ENCODE peak calls at places on chromosomes 3 and 15, in seven cellular contexts. One of them, this sample, is unnamed. For H3K4me1, the result is how much of the 10 kb centered on the place peaks cover.

GRCh38 chr3:183502782-183503181 is 52.7 kb downstream of the KLHL6 start:
- DNase-seq in ovary: no peak
- DNase-seq in body of pancreas: no peak
- DNase-seq in testis: peak
- DNase-seq in lower lobe of right lung: no peak
- DNase-seq in upper lobe of right lung: no peak
- DNase-seq in breast epithelium: no peak
- DNase-seq in this sample: peak

GRCh38 chr15:77507151-77507847 is 86.6 kb downstream of the HMG20A start:
- DNase-seq in testis: peak
- DNase-seq in breast epithelium: peak
- DNase-seq in lower lobe of right lung: peak
- DNase-seq in body of pancreas: peak
- DNase-seq in ovary: peak
- DNase-seq in upper lobe of right lung: peak
- DNase-seq in this sample: peak

GRCh38 chr3:24709921-24710320 is 215.3 kb upstream of the THRB start:
- DNase-seq in upper lobe of right lung: no peak
- DNase-seq in breast epithelium: no peak
- DNase-seq in body of pancreas: no peak
- DNase-seq in ovary: no peak
- DNase-seq in testis: no peak
- DNase-seq in lower lobe of right lung: no peak
- DNase-seq in this sample: no peak

GRCh38 chr3:111928613-111929012 is 50.2 kb upstream of the ABHD10 start:
- DNase-seq in ovary: no peak
- DNase-seq in body of pancreas: no peak
- DNase-seq in breast epithelium: no peak
- DNase-seq in testis: no peak
- DNase-seq in upper lobe of right lung: no peak
- DNase-seq in lower lobe of right lung: no peak
- DNase-seq in this sample: no peak

GRCh38 chr15:31508656-31509055 is 182.0 kb downstream of the KLF13 start:
- DNase-seq in breast epithelium: no peak
- DNase-seq in testis: peak
- DNase-seq in lower lobe of right lung: no peak
- DNase-seq in ovary: no peak
- DNase-seq in body of pancreas: no peak
- DNase-seq in upper lobe of right lung: no peak
- DNase-seq in this sample: no peak

GRCh38 chr15:69758810-69759410 is 306.3 kb downstream of the RPLP1 start:
- DNase-seq in breast epithelium: no peak
- DNase-seq in testis: peak
- DNase-seq in ovary: no peak
- DNase-seq in lower lobe of right lung: peak
- DNase-seq in body of pancreas: no peak
- DNase-seq in upper lobe of right lung: no peak
- DNase-seq in this sample: peak

GRCh38 chr15:45088801-45089711 is 24.9 kb downstream of the DUOX2 start:
- DNase-seq in testis: no peak
- DNase-seq in breast epithelium: no peak
- DNase-seq in lower lobe of right lung: no peak
- DNase-seq in ovary: no peak
- DNase-seq in upper lobe of right lung: no peak
- DNase-seq in body of pancreas: no peak
- DNase-seq in this sample: no peak

GRCh38 chr3:162142511-162142910 is 645.9 kb downstream of the OTOL1 start:
- DNase-seq in ovary: no peak
- DNase-seq in body of pancreas: no peak
- DNase-seq in breast epithelium: no peak
- DNase-seq in upper lobe of right lung: no peak
- DNase-seq in lower lobe of right lung: no peak
- DNase-seq in testis: no peak
- DNase-seq in this sample: no peak

GRCh38 chr3:101976473-101976872 is 127.2 kb downstream of the NFKBIZ start:
- DNase-seq in upper lobe of right lung: no peak
- DNase-seq in lower lobe of right lung: no peak
- DNase-seq in ovary: no peak
- DNase-seq in testis: no peak
- DNase-seq in body of pancreas: no peak
- DNase-seq in breast epithelium: no peak
- DNase-seq in this sample: no peak

GRCh38 chr3:108008931-108009635 is 81.7 kb downstream of the CD47 start:
- DNase-seq in body of pancreas: no peak
- DNase-seq in lower lobe of right lung: no peak
- DNase-seq in testis: no peak
- DNase-seq in ovary: no peak
- DNase-seq in upper lobe of right lung: no peak
- DNase-seq in breast epithelium: no peak
- DNase-seq in this sample: no peak

GRCh38 chr3:137770821-137771399 is 6.8 kb downstream of the SOX14 start:
- DNase-seq in testis: no peak
- DNase-seq in lower lobe of right lung: no peak
- DNase-seq in breast epithelium: no peak
- DNase-seq in ovary: no peak
- DNase-seq in upper lobe of right lung: no peak
- DNase-seq in body of pancreas: no peak
- DNase-seq in this sample: no peak

GRCh38 chr3:184604039-184604955 is 42.7 kb downstream of the EPHB3 start:
- DNase-seq in testis: peak
- DNase-seq in ovary: peak
- DNase-seq in body of pancreas: peak
- DNase-seq in upper lobe of right lung: no peak
- DNase-seq in breast epithelium: no peak
- DNase-seq in lower lobe of right lung: no peak
- DNase-seq in this sample: peak
- H3K4me3 ChIP-seq in testis: peak
- H3K4me3 ChIP-seq in ovary: peak
- H3K4me3 ChIP-seq in body of pancreas: no peak
- H3K4me3 ChIP-seq in upper lobe of right lung: peak
- H3K4me3 ChIP-seq in breast epithelium: peak
- H3K4me3 ChIP-seq in lower lobe of right lung: peak
- H3K4me3 ChIP-seq in this sample: peak

GRCh38 chr3:135040321-135041110 is 245.5 kb downstream of the EPHB1 start:
- DNase-seq in upper lobe of right lung: no peak
- DNase-seq in body of pancreas: no peak
- DNase-seq in ovary: no peak
- DNase-seq in lower lobe of right lung: no peak
- DNase-seq in testis: no peak
- DNase-seq in breast epithelium: no peak
- DNase-seq in this sample: no peak
- H3K4me1 ChIP-seq in upper lobe of right lung: under half
- H3K4me1 ChIP-seq in body of pancreas: under half
- H3K4me1 ChIP-seq in ovary: under half
- H3K4me1 ChIP-seq in lower lobe of right lung: under half
- H3K4me1 ChIP-seq in testis: under half
- H3K4me1 ChIP-seq in breast epithelium: under half
- H3K4me1 ChIP-seq in this sample: under half

GRCh38 chr3:9347086-9347485 is 15.8 kb upstream of the THUMPD3 start:
- DNase-seq in ovary: no peak
- DNase-seq in upper lobe of right lung: no peak
- DNase-seq in lower lobe of right lung: no peak
- DNase-seq in breast epithelium: no peak
- DNase-seq in testis: no peak
- DNase-seq in body of pancreas: no peak
- DNase-seq in this sample: no peak
- H3K27ac ChIP-seq in ovary: no peak
- H3K27ac ChIP-seq in upper lobe of right lung: no peak
- H3K27ac ChIP-seq in lower lobe of right lung: no peak
- H3K27ac ChIP-seq in breast epithelium: no peak
- H3K27ac ChIP-seq in testis: no peak
- H3K27ac ChIP-seq in body of pancreas: no peak
- H3K27ac ChIP-seq in this sample: no peak

GRCh38 chr15:36880226-36880912 is 220.0 kb downstream of the MEIS2 start:
- DNase-seq in breast epithelium: no peak
- DNase-seq in ovary: no peak
- DNase-seq in upper lobe of right lung: no peak
- DNase-seq in testis: no peak
- DNase-seq in body of pancreas: no peak
- DNase-seq in lower lobe of right lung: no peak
- DNase-seq in this sample: no peak

GRCh38 chr15:36877796-36878744 is 222.3 kb downstream of the MEIS2 start:
- DNase-seq in ovary: no peak
- DNase-seq in lower lobe of right lung: peak
- DNase-seq in body of pancreas: no peak
- DNase-seq in testis: no peak
- DNase-seq in breast epithelium: no peak
- DNase-seq in upper lobe of right lung: no peak
- DNase-seq in this sample: no peak

GRCh38 chr15:36877294-36877693 is 223.1 kb downstream of the MEIS2 start:
- DNase-seq in breast epithelium: no peak
- DNase-seq in lower lobe of right lung: no peak
- DNase-seq in testis: no peak
- DNase-seq in upper lobe of right lung: no peak
- DNase-seq in body of pancreas: no peak
- DNase-seq in ovary: no peak
- DNase-seq in this sample: no peak

GRCh38 chr15:36879568-36880225 is 220.7 kb downstream of the MEIS2 start:
- DNase-seq in body of pancreas: no peak
- DNase-seq in testis: no peak
- DNase-seq in ovary: no peak
- DNase-seq in breast epithelium: no peak
- DNase-seq in upper lobe of right lung: no peak
- DNase-seq in lower lobe of right lung: no peak
- DNase-seq in this sample: no peak

DNA sequence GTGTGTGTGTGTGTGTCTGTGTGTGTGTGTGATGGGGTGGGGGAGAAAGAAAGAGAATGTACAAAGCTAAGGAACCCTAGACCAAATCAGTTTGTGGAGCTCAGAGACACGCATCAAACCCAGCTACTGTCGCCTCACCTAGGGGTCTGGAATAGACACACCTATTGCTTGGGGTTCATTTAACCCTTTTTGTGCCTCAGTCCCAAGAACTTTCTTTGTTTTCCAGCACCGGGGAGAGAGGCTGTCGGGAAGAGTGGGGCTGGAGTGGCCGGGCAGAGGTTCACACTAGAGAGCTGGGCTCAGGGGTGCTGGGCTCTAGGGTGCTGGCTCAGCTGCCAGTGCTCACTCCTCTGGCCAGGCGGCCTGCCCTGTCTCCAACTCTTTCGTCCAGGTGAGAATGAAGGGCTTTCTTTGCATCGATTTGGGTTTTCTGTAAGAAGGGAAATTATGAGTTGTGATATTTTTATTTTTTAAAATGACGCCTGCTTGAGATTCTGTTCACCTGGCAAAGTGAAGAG is 221.5 kb downstream of the MEIS2 start:
- DNase-seq in testis: no peak
- DNase-seq in body of pancreas: no peak
- DNase-seq in ovary: no peak
- DNase-seq in lower lobe of right lung: no peak
- DNase-seq in upper lobe of right lung: no peak
- DNase-seq in breast epithelium: no peak
- DNase-seq in this sample: no peak
- H3K4me3 ChIP-seq in testis: no peak
- H3K4me3 ChIP-seq in body of pancreas: no peak
- H3K4me3 ChIP-seq in ovary: no peak
- H3K4me3 ChIP-seq in lower lobe of right lung: no peak
- H3K4me3 ChIP-seq in upper lobe of right lung: no peak
- H3K4me3 ChIP-seq in breast epithelium: no peak
- H3K4me3 ChIP-seq in this sample: no peak

GRCh38 chr3:11605398-11605797 is 38.3 kb downstream of the VGLL4 start:
- DNase-seq in testis: no peak
- DNase-seq in lower lobe of right lung: no peak
- DNase-seq in body of pancreas: no peak
- DNase-seq in ovary: no peak
- DNase-seq in breast epithelium: no peak
- DNase-seq in upper lobe of right lung: no peak
- DNase-seq in this sample: no peak
- H3K4me1 ChIP-seq in testis: half or more
- H3K4me1 ChIP-seq in lower lobe of right lung: under half
- H3K4me1 ChIP-seq in body of pancreas: half or more
- H3K4me1 ChIP-seq in ovary: under half
- H3K4me1 ChIP-seq in breast epithelium: under half
- H3K4me1 ChIP-seq in upper lobe of right lung: half or more
- H3K4me1 ChIP-seq in this sample: under half

This sample was measured in small intestine.